ENCODE peak calls at places on chromosomes 5 and 9, in five cellular contexts. C is lower leg skin, Q is adrenal gland, X is NB4, U is A549. F is an unnamed sample.

GRCh38 chr9:99244300-99245260 is 22.5 kb downstream of the SEC61B start:
- DNase-seq in Q (no peak), U (no peak), C (no peak), X (peak; percentile 28), F (no peak)

GRCh38 chr5:74442466-74442865 is 198.1 kb downstream of the ENC1 start:
- DNase-seq in X (no peak), Q (no peak), C (no peak), U (no peak), F (no peak)

GRCh38 chr9:91117959-91118651 is 243.6 kb downstream of the AUH start:
- DNase-seq in X (no peak), C (peak; percentile 96), Q (peak; percentile 93), U (no peak), F (peak; percentile 97)

GRCh38 chr5:42668254-42668653 is 88.4 kb upstream of the CCDC152 start:
- DNase-seq in C (no peak), X (no peak), U (no peak), Q (no peak), F (no peak)

GRCh38 chr5:14136228-14136627 is 6.9 kb upstream of the TRIO start:
- DNase-seq in C (no peak), Q (no peak), U (no peak), X (no peak), F (no peak)

GRCh38 chr5:1113332-1113690 is 1.4 kb upstream of the SLC12A7 start:
- DNase-seq in Q (no peak), C (no peak), X (no peak), U (no peak), F (no peak)

GRCh38 chr5:72474117-72474915 is 32.9 kb downstream of the ZNF366 start:
- DNase-seq in U (no peak), Q (no peak), X (no peak), C (no peak), F (no peak)

GRCh38 chr9:33198163-33198562 is 31.0 kb upstream of the B4GALT1 start:
- DNase-seq in U (no peak), X (no peak), Q (no peak), C (peak; percentile 89), F (no peak)

GRCh38 chr9:95626885-95627558 is 110.3 kb upstream of the PTCH1 start:
- DNase-seq in C (peak; percentile 86), Q (peak; percentile 17), X (peak; percentile 11), U (no peak), F (peak; percentile 13)

GRCh38 chr9:83047839-83048775 is 14.8 kb downstream of the RASEF start:
- DNase-seq in Q (no peak), U (peak; percentile 80), C (no peak), X (no peak), F (peak; percentile 94)

GRCh38 chr9:121972501-121972981 is 120.6 kb downstream of the TTLL11 start:
- DNase-seq in U (peak; percentile 47), C (no peak), Q (peak; percentile 60), X (no peak), F (peak; percentile 89)

GRCh38 chr9:123201083-123201482 is 67.3 kb downstream of the STRBP start:
- DNase-seq in C (no peak), X (no peak), U (no peak), Q (no peak), F (no peak)

GRCh38 chr5:136201870-136202269 is 8.9 kb upstream of the SMIM32 start:
- DNase-seq in U (no peak), Q (no peak), X (no peak), C (peak; percentile 70), F (no peak)

GRCh38 chr5:142770650-142771609 is 753 bp downstream of the ARHGAP26 start:
- DNase-seq in Q (peak; percentile 52), C (peak; percentile 92), U (peak; percentile 61), X (peak; percentile 77), F (peak; percentile 62)

GRCh38 chr9:77999231-77999631 is 32.4 kb downstream of the GNAQ start:
- DNase-seq in Q (no peak), U (no peak), C (no peak), X (no peak), F (no peak)

GRCh38 chr9:93299418-93300174 is 115.7 kb downstream of the WNK2 start:
- DNase-seq in U (no peak), Q (no peak), X (no peak), C (peak; percentile 71), F (no peak)

GRCh38 chr5:80761966-80762365 is 107.2 kb upstream of the DHFR start:
- DNase-seq in U (no peak), C (no peak), X (no peak), Q (no peak), F (no peak)

GRCh38 chr5:5453131-5453530 is 30.7 kb downstream of the ICE1 start:
- DNase-seq in X (no peak), Q (no peak), U (no peak), C (no peak), F (no peak)

GRCh38 chr5:95615164-95615467 is 4.8 kb upstream of the GPR150 start:
- DNase-seq in U (no peak), X (no peak), C (no peak), Q (no peak), F (no peak)

GRCh38 chr5:1515311-1515920 is 8.3 kb downstream of the LPCAT1 start:
- DNase-seq in C (peak; percentile 75), Q (peak; percentile 9), U (no peak), X (no peak), F (no peak)

GRCh38 chr5:38783011-38783551 is 62.7 kb upstream of the OSMR start:
- DNase-seq in Q (no peak), U (peak; percentile 45), C (no peak), X (peak; percentile 43), F (peak; percentile 17)

GRCh38 chr5:62268792-62269191 is 37.2 kb upstream of the KIF2A start:
- DNase-seq in C (no peak), U (no peak), Q (no peak), X (peak; percentile 13), F (no peak)

GRCh38 chr5:105817906-105818305 is 1852.8 kb downstream of the EFNA5 start:
- DNase-seq in X (no peak), U (peak; percentile 4), C (no peak), Q (no peak), F (no peak)

GRCh38 chr5:56207537-56207936 is 25.6 kb downstream of the ANKRD55 start:
- DNase-seq in U (no peak), X (no peak), Q (no peak), C (no peak), F (no peak)

GRCh38 chr9:12497790-12498189 is 195.4 kb upstream of the TYRP1 start:
- DNase-seq in Q (no peak), U (no peak), C (no peak), X (no peak), F (no peak)

GRCh38 chr9:35000535-35001284 is 11.2 kb downstream of the DNAJB5 start:
- DNase-seq in Q (no peak), X (no peak), C (no peak), U (peak; percentile 31), F (no peak)

GRCh38 chr5:139043127-139043905 is 154.9 kb downstream of the SIL1 start:
- DNase-seq in U (no peak), Q (no peak), C (peak; percentile 49), X (no peak), F (no peak)

GRCh38 chr5:141149812-141150211 is at the start of gene PCDHB6:
- DNase-seq in U (peak; percentile 56), X (peak; percentile 26), Q (no peak), C (no peak), F (no peak)

GRCh38 chr9:33927694-33928093 is 110.7 kb downstream of the UBE2R2 start:
- DNase-seq in U (no peak), X (no peak), C (no peak), Q (no peak), F (no peak)

DNA sequence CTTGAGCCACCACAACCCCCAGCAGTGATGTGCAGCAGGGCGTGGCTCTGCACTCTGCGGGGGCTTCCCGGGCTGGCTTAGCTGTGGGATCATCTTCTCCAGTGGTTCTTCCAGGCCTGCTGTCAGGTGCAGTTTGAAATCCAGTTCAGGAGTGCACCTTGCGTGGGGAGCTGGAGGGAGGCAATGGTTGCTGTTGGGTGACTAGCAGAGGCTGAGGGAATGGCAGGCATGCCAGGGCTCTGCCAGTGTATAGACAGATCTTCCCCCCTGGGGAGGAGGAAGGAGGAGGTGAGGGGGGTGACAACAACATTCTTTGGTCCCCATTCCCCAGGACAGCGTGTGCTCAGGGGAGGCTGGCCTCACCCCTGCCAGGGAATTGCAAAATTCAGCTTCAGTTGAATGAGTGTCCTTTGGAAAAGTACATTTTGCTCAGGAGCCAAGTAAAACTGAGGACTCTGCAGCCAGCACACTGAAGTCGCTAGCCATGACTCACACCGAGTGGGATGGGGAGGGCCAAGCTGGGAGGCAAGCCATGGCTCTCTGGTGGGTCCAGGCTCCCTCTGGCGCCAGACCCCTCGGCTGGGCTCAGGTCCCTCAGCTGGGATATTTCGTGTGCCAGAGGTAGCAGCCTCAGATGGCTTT is 35.0 kb downstream of the ERGIC1 start:
- DNase-seq in C (peak; percentile 96), X (no peak), U (peak; percentile 93), Q (peak; percentile 92), F (peak; percentile 94)
- TF ChIP-seq POLR2A in C (no peak), X (no peak), U (no peak), Q (peak; percentile 85), F (no peak)

GRCh38 chr5:174596429-174596828 is 128.0 kb upstream of the MSX2 start:
- DNase-seq in U (no peak), C (no peak), Q (no peak), X (no peak), F (no peak)

GRCh38 chr5:174601937-174602336 is 122.4 kb upstream of the MSX2 start:
- DNase-seq in U (peak; percentile 67), Q (no peak), X (no peak), C (no peak), F (no peak)

GRCh38 chr5:174599992-174600391 is 124.4 kb upstream of the MSX2 start:
- DNase-seq in C (peak; percentile 57), X (no peak), U (no peak), Q (no peak), F (no peak)
- H3K4me3 ChIP-seq in C (no peak overlapping the region), X (no peak overlapping the region), U (no peak overlapping the region), Q (no peak overlapping the region), F (no peak overlapping the region)

GRCh38 chr9:133334161-133334560 is 1.8 kb downstream of the SURF6 start:
- DNase-seq in C (peak; percentile 61), U (no peak), Q (no peak), X (no peak), F (no peak)
- TF ChIP-seq POLR2A in C (no peak), U (no peak), Q (no peak), X (no peak), F (no peak)

DNA sequence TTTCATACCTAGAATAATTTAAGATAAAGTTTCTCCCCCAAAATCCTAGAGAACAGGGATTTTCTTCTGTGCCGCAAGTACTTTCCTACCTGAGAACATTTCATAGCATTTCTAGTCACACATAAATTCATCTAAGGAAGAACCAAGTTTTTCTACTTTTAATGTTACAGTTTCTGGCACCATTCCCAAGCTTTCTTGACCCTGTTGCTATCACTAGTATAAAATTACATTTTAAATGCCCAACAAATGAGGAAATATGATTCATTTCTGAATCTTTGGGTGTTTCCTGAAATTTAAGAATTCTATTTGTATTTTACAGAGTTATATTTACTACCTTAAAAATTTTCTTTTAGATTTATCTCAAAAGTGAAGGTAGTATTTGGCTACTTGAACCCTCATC is 137.8 kb downstream of the LPAR1 start:
- DNase-seq in Q (no peak), X (no peak), U (no peak), C (no peak), F (no peak)
- H3K4me3 ChIP-seq in Q (no peak overlapping the region), X (no peak overlapping the region), U (no peak overlapping the region), C (no peak overlapping the region), F (no peak overlapping the region)